ENCODE peak calls at places on chromosome 13, in five cellular contexts. One of them, this sample, is unnamed.

GRCh38 chr13:77095288-77095687 is 68.3 kb upstream of the FBXL3 start:
- DNase-seq in hippocampal formation: no peak
- DNase-seq in GM04504: no peak
- DNase-seq in naive thymus-derived CD8-positive, alpha-beta T cell: no peak
- DNase-seq in ecto neural progenitor cell: no peak
- DNase-seq in this sample: no peak

GRCh38 chr13:90415902-90416301 is 931.6 kb upstream of the MIR17HG start:
- DNase-seq in hippocampal formation: no peak
- DNase-seq in GM04504: no peak
- DNase-seq in naive thymus-derived CD8-positive, alpha-beta T cell: no peak
- DNase-seq in ecto neural progenitor cell: no peak
- DNase-seq in this sample: no peak

GRCh38 chr13:102555914-102556553 is 40.8 kb upstream of the TPP2 start:
- DNase-seq in hippocampal formation: no peak
- DNase-seq in GM04504: peak
- DNase-seq in naive thymus-derived CD8-positive, alpha-beta T cell: no peak
- DNase-seq in ecto neural progenitor cell: no peak
- DNase-seq in this sample: no peak

GRCh38 chr13:40158218-40158617 is 502.8 kb downstream of the COG6 start:
- DNase-seq in hippocampal formation: no peak
- DNase-seq in GM04504: no peak
- DNase-seq in naive thymus-derived CD8-positive, alpha-beta T cell: no peak
- DNase-seq in ecto neural progenitor cell: no peak
- DNase-seq in this sample: no peak

GRCh38 chr13:109500146-109500773 is 286.1 kb downstream of the IRS2 start:
- DNase-seq in hippocampal formation: no peak
- DNase-seq in GM04504: no peak
- DNase-seq in naive thymus-derived CD8-positive, alpha-beta T cell: no peak
- DNase-seq in ecto neural progenitor cell: peak
- DNase-seq in this sample: no peak

GRCh38 chr13:29484796-29485195 is 110.7 kb downstream of the SLC7A1 start:
- DNase-seq in hippocampal formation: no peak
- DNase-seq in GM04504: no peak
- DNase-seq in naive thymus-derived CD8-positive, alpha-beta T cell: no peak
- DNase-seq in ecto neural progenitor cell: no peak
- DNase-seq in this sample: no peak

GRCh38 chr13:67619987-67620386 is 389.9 kb upstream of the PCDH9 start:
- DNase-seq in hippocampal formation: no peak
- DNase-seq in GM04504: no peak
- DNase-seq in naive thymus-derived CD8-positive, alpha-beta T cell: no peak
- DNase-seq in ecto neural progenitor cell: no peak
- DNase-seq in this sample: no peak

GRCh38 chr13:107035778-107036177 is 467.8 kb upstream of the ARGLU1 start:
- DNase-seq in hippocampal formation: no peak
- DNase-seq in GM04504: peak
- DNase-seq in naive thymus-derived CD8-positive, alpha-beta T cell: no peak
- DNase-seq in ecto neural progenitor cell: no peak
- DNase-seq in this sample: no peak

GRCh38 chr13:94483970-94484369 is 4.5 kb upstream of the DCT start:
- DNase-seq in hippocampal formation: no peak
- DNase-seq in GM04504: no peak
- DNase-seq in naive thymus-derived CD8-positive, alpha-beta T cell: no peak
- DNase-seq in ecto neural progenitor cell: no peak
- DNase-seq in this sample: no peak

This sample was measured in prostate gland.